ENCODE peak calls at places on chromosomes 11 and 22, in eight cellular contexts. One of them, this sample, is unnamed.

GRCh38 chr11:130609121-130610035 is 160.9 kb downstream of the ADAMTS15 start:
- DNase-seq in sigmoid colon: peak
- DNase-seq in cardiac fibroblast: peak
- DNase-seq in GM23338: peak
- DNase-seq in foreskin keratinocyte: no peak
- DNase-seq in A549: no peak
- DNase-seq in fibroblast of lung: peak
- DNase-seq in NB4: peak
- DNase-seq in this sample: peak

GRCh38 chr22:24440718-24441405 is 13.5 kb downstream of the ADORA2A start:
- DNase-seq in GM23338: no peak
- DNase-seq in cardiac fibroblast: no peak
- DNase-seq in A549: no peak
- DNase-seq in sigmoid colon: no peak
- DNase-seq in foreskin keratinocyte: no peak
- DNase-seq in NB4: no peak
- DNase-seq in fibroblast of lung: no peak
- DNase-seq in this sample: no peak

GRCh38 chr22:48953830-48954229 is 873.8 kb downstream of the BRD1 start:
- DNase-seq in sigmoid colon: no peak
- DNase-seq in fibroblast of lung: no peak
- DNase-seq in A549: no peak
- DNase-seq in foreskin keratinocyte: no peak
- DNase-seq in GM23338: no peak
- DNase-seq in cardiac fibroblast: no peak
- DNase-seq in NB4: no peak
- DNase-seq in this sample: no peak

GRCh38 chr11:83011333-83012167 is 60.1 kb downstream of the RAB30 start:
- DNase-seq in A549: no peak
- DNase-seq in fibroblast of lung: no peak
- DNase-seq in NB4: no peak
- DNase-seq in foreskin keratinocyte: no peak
- DNase-seq in GM23338: no peak
- DNase-seq in sigmoid colon: no peak
- DNase-seq in cardiac fibroblast: no peak
- DNase-seq in this sample: no peak

GRCh38 chr22:38925571-38926041 is 31.8 kb upstream of the APOBEC3A start:
- DNase-seq in A549: no peak
- DNase-seq in cardiac fibroblast: peak
- DNase-seq in GM23338: no peak
- DNase-seq in foreskin keratinocyte: no peak
- DNase-seq in fibroblast of lung: peak
- DNase-seq in sigmoid colon: no peak
- DNase-seq in NB4: no peak
- DNase-seq in this sample: peak

GRCh38 chr22:41991111-41991510 is 7.5 kb upstream of the WBP2NL start:
- DNase-seq in foreskin keratinocyte: no peak
- DNase-seq in NB4: no peak
- DNase-seq in GM23338: no peak
- DNase-seq in A549: no peak
- DNase-seq in sigmoid colon: no peak
- DNase-seq in cardiac fibroblast: no peak
- DNase-seq in fibroblast of lung: no peak
- DNase-seq in this sample: no peak

GRCh38 chr11:17406818-17407149 is 18.3 kb upstream of the KCNJ11 start:
- DNase-seq in fibroblast of lung: no peak
- DNase-seq in sigmoid colon: peak
- DNase-seq in cardiac fibroblast: no peak
- DNase-seq in NB4: no peak
- DNase-seq in foreskin keratinocyte: no peak
- DNase-seq in A549: no peak
- DNase-seq in GM23338: no peak
- DNase-seq in this sample: no peak

GRCh38 chr11:76802621-76803020 is 19.5 kb downstream of the TSKU start:
- DNase-seq in GM23338: no peak
- DNase-seq in A549: peak
- DNase-seq in cardiac fibroblast: no peak
- DNase-seq in fibroblast of lung: no peak
- DNase-seq in NB4: no peak
- DNase-seq in foreskin keratinocyte: no peak
- DNase-seq in sigmoid colon: no peak
- DNase-seq in this sample: no peak

GRCh38 chr22:23828800-23829680 is 9.8 kb downstream of the DERL3 start:
- DNase-seq in sigmoid colon: peak
- DNase-seq in fibroblast of lung: no peak
- DNase-seq in NB4: no peak
- DNase-seq in A549: no peak
- DNase-seq in foreskin keratinocyte: no peak
- DNase-seq in cardiac fibroblast: no peak
- DNase-seq in GM23338: no peak
- DNase-seq in this sample: no peak

GRCh38 chr11:73760066-73760679 is 701 bp downstream of the RAB6A start:
- DNase-seq in GM23338: peak
- DNase-seq in fibroblast of lung: peak
- DNase-seq in NB4: peak
- DNase-seq in cardiac fibroblast: peak
- DNase-seq in foreskin keratinocyte: no peak
- DNase-seq in A549: peak
- DNase-seq in sigmoid colon: peak
- DNase-seq in this sample: peak

GRCh38 chr11:48036011-48036410 is 55.7 kb downstream of the PTPRJ start:
- DNase-seq in sigmoid colon: no peak
- DNase-seq in GM23338: peak
- DNase-seq in A549: no peak
- DNase-seq in fibroblast of lung: no peak
- DNase-seq in NB4: no peak
- DNase-seq in cardiac fibroblast: no peak
- DNase-seq in foreskin keratinocyte: no peak
- DNase-seq in this sample: peak

GRCh38 chr11:11149671-11150459 is 203.2 kb downstream of the CSNK2A3 start:
- DNase-seq in cardiac fibroblast: no peak
- DNase-seq in sigmoid colon: no peak
- DNase-seq in fibroblast of lung: no peak
- DNase-seq in A549: no peak
- DNase-seq in foreskin keratinocyte: peak
- DNase-seq in NB4: peak
- DNase-seq in GM23338: no peak
- DNase-seq in this sample: no peak

GRCh38 chr11:11148598-11148997 is 204.5 kb downstream of the CSNK2A3 start:
- DNase-seq in cardiac fibroblast: no peak
- DNase-seq in foreskin keratinocyte: no peak
- DNase-seq in A549: no peak
- DNase-seq in fibroblast of lung: no peak
- DNase-seq in NB4: no peak
- DNase-seq in sigmoid colon: no peak
- DNase-seq in GM23338: no peak
- DNase-seq in this sample: no peak

GRCh38 chr11:11143849-11144248 is 209.2 kb downstream of the CSNK2A3 start:
- DNase-seq in A549: no peak
- DNase-seq in foreskin keratinocyte: no peak
- DNase-seq in sigmoid colon: no peak
- DNase-seq in fibroblast of lung: no peak
- DNase-seq in GM23338: no peak
- DNase-seq in cardiac fibroblast: no peak
- DNase-seq in NB4: no peak
- DNase-seq in this sample: no peak

GRCh38 chr11:11146830-11147229 is 206.2 kb downstream of the CSNK2A3 start:
- DNase-seq in GM23338: no peak
- DNase-seq in NB4: no peak
- DNase-seq in sigmoid colon: no peak
- DNase-seq in A549: no peak
- DNase-seq in fibroblast of lung: no peak
- DNase-seq in cardiac fibroblast: no peak
- DNase-seq in foreskin keratinocyte: no peak
- DNase-seq in this sample: no peak

DNA sequence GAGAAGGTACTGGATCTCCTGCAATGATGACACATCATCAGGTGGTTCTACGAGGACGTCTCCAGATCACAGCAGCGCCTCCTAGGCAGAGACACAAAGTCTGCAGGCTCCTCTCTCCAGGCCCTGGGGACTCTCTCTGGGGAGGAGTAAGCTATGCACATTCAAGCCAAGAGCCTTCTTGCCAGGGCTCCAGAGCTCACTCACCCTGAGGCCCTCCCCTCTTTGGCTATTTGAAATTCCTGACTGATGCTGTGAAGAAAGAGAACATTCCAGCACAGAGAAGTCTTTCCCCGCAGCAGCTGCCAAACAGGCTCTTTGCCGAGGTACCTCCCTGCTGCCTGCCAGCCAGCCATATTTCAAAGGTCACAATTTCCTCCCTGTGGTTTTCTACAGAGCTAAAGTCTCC is 204.9 kb downstream of the CSNK2A3 start:
- DNase-seq in sigmoid colon: peak
- DNase-seq in cardiac fibroblast: peak
- DNase-seq in NB4: peak
- DNase-seq in fibroblast of lung: peak
- DNase-seq in GM23338: peak
- DNase-seq in foreskin keratinocyte: peak
- DNase-seq in A549: peak
- DNase-seq in this sample: peak
- TF ChIP-seq CTCF in sigmoid colon: peak
- TF ChIP-seq CTCF in cardiac fibroblast: peak
- TF ChIP-seq CTCF in NB4: peak
- TF ChIP-seq CTCF in fibroblast of lung: peak
- TF ChIP-seq CTCF in GM23338: peak
- TF ChIP-seq CTCF in foreskin keratinocyte: peak
- TF ChIP-seq CTCF in A549: no peak
- TF ChIP-seq CTCF in this sample: peak

DNA sequence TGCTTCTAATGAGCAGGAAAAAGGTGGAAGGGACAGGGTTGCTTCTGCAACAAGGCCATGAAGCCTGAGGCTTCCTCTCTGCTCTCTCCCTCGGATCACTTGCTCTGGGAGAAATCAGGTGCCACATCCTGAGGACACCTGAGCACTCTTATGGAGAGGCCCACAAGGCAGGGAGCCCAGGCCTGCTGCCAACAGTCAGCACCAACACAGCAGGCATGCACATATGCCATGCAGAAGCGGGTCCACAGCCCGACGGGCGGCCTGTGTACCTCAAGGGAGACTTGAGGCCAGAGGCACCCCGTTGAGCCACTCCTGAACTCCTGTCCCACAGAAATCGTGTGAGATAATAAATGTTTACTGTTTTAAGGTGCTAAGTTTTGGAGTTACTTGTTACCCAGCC is 9.5 kb downstream of the TTLL12 start:
- DNase-seq in cardiac fibroblast: no peak
- DNase-seq in sigmoid colon: no peak
- DNase-seq in foreskin keratinocyte: no peak
- DNase-seq in A549: no peak
- DNase-seq in fibroblast of lung: no peak
- DNase-seq in GM23338: no peak
- DNase-seq in NB4: no peak
- DNase-seq in this sample: no peak
- TF ChIP-seq CTCF in cardiac fibroblast: no peak
- TF ChIP-seq CTCF in sigmoid colon: no peak
- TF ChIP-seq CTCF in foreskin keratinocyte: no peak
- TF ChIP-seq CTCF in A549: no peak
- TF ChIP-seq CTCF in fibroblast of lung: no peak
- TF ChIP-seq CTCF in GM23338: no peak
- TF ChIP-seq CTCF in NB4: no peak
- TF ChIP-seq CTCF in this sample: no peak

GRCh38 chr11:116680349-116681125 is 92.2 kb downstream of the BUD13 start:
- DNase-seq in fibroblast of lung: no peak
- DNase-seq in GM23338: no peak
- DNase-seq in A549: no peak
- DNase-seq in NB4: no peak
- DNase-seq in sigmoid colon: peak
- DNase-seq in foreskin keratinocyte: no peak
- DNase-seq in cardiac fibroblast: no peak
- DNase-seq in this sample: no peak
- TF ChIP-seq CTCF in fibroblast of lung: no peak
- TF ChIP-seq CTCF in GM23338: peak
- TF ChIP-seq CTCF in A549: no peak
- TF ChIP-seq CTCF in NB4: no peak
- TF ChIP-seq CTCF in sigmoid colon: no peak
- TF ChIP-seq CTCF in foreskin keratinocyte: no peak
- TF ChIP-seq CTCF in cardiac fibroblast: no peak
- TF ChIP-seq CTCF in this sample: no peak

GRCh38 chr11:105507496-105508254 is 102.2 kb upstream of the GRIA4 start:
- DNase-seq in NB4: no peak
- DNase-seq in cardiac fibroblast: no peak
- DNase-seq in GM23338: no peak
- DNase-seq in A549: no peak
- DNase-seq in fibroblast of lung: no peak
- DNase-seq in sigmoid colon: no peak
- DNase-seq in foreskin keratinocyte: no peak
- DNase-seq in this sample: no peak
- TF ChIP-seq CTCF in NB4: no peak
- TF ChIP-seq CTCF in cardiac fibroblast: no peak
- TF ChIP-seq CTCF in GM23338: no peak
- TF ChIP-seq CTCF in A549: no peak
- TF ChIP-seq CTCF in fibroblast of lung: no peak
- TF ChIP-seq CTCF in sigmoid colon: no peak
- TF ChIP-seq CTCF in foreskin keratinocyte: no peak
- TF ChIP-seq CTCF in this sample: no peak

DNA sequence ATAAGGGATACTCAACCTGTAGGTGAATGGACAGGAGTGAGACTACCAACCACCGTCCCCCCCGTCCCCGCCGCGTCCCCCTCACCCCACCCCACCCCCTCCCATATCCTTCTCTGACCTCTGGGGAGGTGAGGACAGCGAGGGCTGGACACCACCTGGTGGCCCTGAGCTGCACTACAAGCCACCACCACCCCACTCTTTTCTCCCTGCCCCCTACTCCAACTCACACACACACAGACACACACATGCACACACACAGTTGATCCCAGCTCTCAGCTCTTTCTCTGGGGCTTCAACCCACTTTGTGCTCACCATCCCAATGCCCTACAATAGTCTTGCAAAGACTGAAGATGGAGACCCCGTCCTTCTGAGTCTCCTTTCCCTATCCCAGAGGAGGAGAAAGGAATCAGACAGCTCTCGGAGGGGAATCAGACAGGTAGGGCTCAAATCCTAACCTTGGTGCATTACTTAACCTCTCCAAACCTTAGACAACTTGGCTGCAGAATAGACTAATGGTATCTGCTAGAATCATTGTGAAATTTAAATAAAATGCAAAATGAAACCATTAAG is 100.8 kb downstream of the PDE2A start:
- DNase-seq in cardiac fibroblast: peak
- DNase-seq in GM23338: peak
- DNase-seq in sigmoid colon: no peak
- DNase-seq in fibroblast of lung: peak
- DNase-seq in NB4: peak
- DNase-seq in foreskin keratinocyte: no peak
- DNase-seq in A549: peak
- DNase-seq in this sample: peak
- TF ChIP-seq CTCF in cardiac fibroblast: peak
- TF ChIP-seq CTCF in GM23338: peak
- TF ChIP-seq CTCF in sigmoid colon: no peak
- TF ChIP-seq CTCF in fibroblast of lung: peak
- TF ChIP-seq CTCF in NB4: peak
- TF ChIP-seq CTCF in foreskin keratinocyte: peak
- TF ChIP-seq CTCF in A549: peak
- TF ChIP-seq CTCF in this sample: peak

DNA sequence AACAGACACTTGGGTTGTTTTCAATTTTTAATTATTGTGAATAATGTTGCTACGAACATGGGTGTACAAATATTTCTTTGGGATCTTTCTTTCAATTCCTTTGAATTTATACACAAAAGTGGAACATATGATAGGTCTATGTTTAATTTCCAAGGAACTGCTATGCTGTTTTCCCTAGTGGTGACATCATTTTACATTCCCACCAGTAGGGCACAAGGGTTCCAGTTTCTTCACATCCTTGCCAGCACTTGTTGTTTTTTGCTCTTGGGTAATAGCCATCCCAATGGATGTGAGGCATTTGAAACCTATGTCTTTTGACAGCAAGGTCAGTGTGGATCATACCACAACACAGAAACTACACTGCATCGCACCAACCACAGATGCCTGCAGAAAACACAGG is 41.8 kb upstream of the SCN3B start:
- DNase-seq in A549: no peak
- DNase-seq in foreskin keratinocyte: no peak
- DNase-seq in cardiac fibroblast: peak
- DNase-seq in fibroblast of lung: no peak
- DNase-seq in sigmoid colon: no peak
- DNase-seq in NB4: no peak
- DNase-seq in GM23338: no peak
- DNase-seq in this sample: peak
- TF ChIP-seq CTCF in A549: no peak
- TF ChIP-seq CTCF in foreskin keratinocyte: no peak
- TF ChIP-seq CTCF in cardiac fibroblast: no peak
- TF ChIP-seq CTCF in fibroblast of lung: no peak
- TF ChIP-seq CTCF in sigmoid colon: no peak
- TF ChIP-seq CTCF in NB4: no peak
- TF ChIP-seq CTCF in GM23338: peak
- TF ChIP-seq CTCF in this sample: no peak